ENCODE peak calls at places on chromosomes 7 and 10, in ten cellular contexts. P, G, I, B, N, F, T, Q, W and E are unnamed samples.

GRCh38 chr7:28157311-28157710 is 23.3 kb downstream of the JAZF1 start:
- DNase-seq in P (no peak), G (no peak), I (no peak), B (no peak), N (no peak), F (no peak), T (no peak), Q (no peak), W (no peak), E (no peak)

GRCh38 chr7:67311901-67312300 is 315.3 kb downstream of the TYW1 start:
- DNase-seq in P (no peak), G (no peak), I (no peak), B (no peak), N (peak; percentile 54), F (no peak), T (no peak), Q (peak; percentile 59), W (peak; percentile 2), E (no peak)

GRCh38 chr7:155338632-155339320 is 41.1 kb downstream of the INSIG1 start:
- DNase-seq in P (no peak), G (no peak), I (no peak), B (no peak), N (no peak), F (no peak), T (no peak), Q (no peak), W (no peak), E (no peak)

GRCh38 chr7:50595538-50596102 is 30.4 kb upstream of the DDC start:
- DNase-seq in P (no peak), G (peak; percentile 22), I (no peak), B (no peak), N (peak; percentile 76), F (no peak), T (peak; percentile 54), Q (peak; percentile 13), W (peak; percentile 63), E (no peak)

GRCh38 chr10:75466886-75467285 is 35.5 kb downstream of the LRMDA start:
- DNase-seq in P (no peak), G (peak; percentile 20), I (no peak), B (no peak), N (peak; percentile 91), F (no peak), T (peak; percentile 66), Q (no peak), W (peak; percentile 7), E (no peak)

GRCh38 chr7:79175390-79175789 is 278.1 kb downstream of the MAGI2 start:
- DNase-seq in P (no peak), G (no peak), I (no peak), B (no peak), N (no peak), F (no peak), T (no peak), Q (no peak), W (no peak), E (no peak)

GRCh38 chr7:37494940-37495339 is 46.3 kb upstream of the ELMO1 start:
- DNase-seq in P (no peak), G (no peak), I (no peak), B (no peak), N (no peak), F (no peak), T (no peak), Q (no peak), W (no peak), E (no peak)

GRCh38 chr7:67937717-67938191 is 941.1 kb downstream of the TYW1 start:
- DNase-seq in P (no peak), G (peak; percentile 45), I (no peak), B (no peak), N (peak; percentile 81), F (peak; percentile 18), T (no peak), Q (peak; percentile 23), W (peak; percentile 82), E (no peak)

GRCh38 chr7:5646846-5647245 is 134.6 kb downstream of the RNF216 start:
- DNase-seq in P (no peak), G (peak; percentile 88), I (no peak), B (no peak), N (peak; percentile 87), F (no peak), T (no peak), Q (peak; percentile 44), W (peak; percentile 91), E (no peak)

GRCh38 chr7:70353310-70353947 is 755.2 kb downstream of the AUTS2 start:
- DNase-seq in P (no peak), G (no peak), I (no peak), B (no peak), N (peak; percentile 64), F (no peak), T (no peak), Q (no peak), W (peak; percentile 14), E (no peak)

GRCh38 chr7:42479452-42480303 is 242.7 kb upstream of the GLI3 start:
- DNase-seq in P (no peak), G (no peak), I (no peak), B (no peak), N (no peak), F (no peak), T (no peak), Q (no peak), W (peak; percentile 28), E (no peak)

GRCh38 chr10:43715334-43715733 is 66.7 kb upstream of the ZNF32 start:
- DNase-seq in P (no peak), G (no peak), I (no peak), B (no peak), N (no peak), F (no peak), T (no peak), Q (no peak), W (no peak), E (no peak)

GRCh38 chr10:13716161-13717071 is 129.7 kb downstream of the PRPF18 start:
- DNase-seq in P (no peak), G (no peak), I (no peak), B (no peak), N (peak; percentile 99), F (no peak), T (no peak), Q (no peak), W (peak; percentile 92), E (no peak)

GRCh38 chr7:112160771-112161150 is 45.4 kb downstream of the DOCK4 start:
- DNase-seq in P (no peak), G (no peak), I (no peak), B (no peak), N (no peak), F (no peak), T (no peak), Q (no peak), W (no peak), E (no peak)

DNA sequence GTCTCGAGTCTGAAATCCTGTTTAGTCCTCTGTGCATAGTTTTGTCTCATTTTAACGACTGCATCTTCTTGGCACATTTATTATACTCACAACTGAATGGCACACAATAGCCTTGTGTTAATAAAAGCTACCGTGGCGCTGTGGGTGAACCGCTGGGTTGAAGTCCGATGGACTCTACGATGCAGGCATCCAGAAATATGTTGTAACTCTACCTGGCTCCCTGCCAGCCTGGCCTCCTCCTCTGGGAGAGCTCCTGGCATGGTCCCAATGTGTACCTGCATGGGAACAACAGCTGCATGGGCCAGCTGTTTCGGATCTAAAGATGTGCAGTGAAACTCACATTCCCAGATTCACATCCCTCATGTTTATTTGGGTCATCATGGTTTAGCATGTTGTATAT is 3.7 kb upstream of the DPYSL4 start:
- DNase-seq in P (no peak), G (no peak), I (peak; percentile 35), B (no peak), N (no peak), F (no peak), T (no peak), Q (no peak), W (no peak), E (no peak)
- TF ChIP-seq CTCF in P (no peak), G (no peak), I (no peak), B (no peak), N (no peak), F (no peak), T (no peak), Q (no peak), W (no peak), E (no peak)

GRCh38 chr10:61939575-61940301 is 38.2 kb downstream of the ARID5B start:
- DNase-seq in P (no peak), G (peak; percentile 75), I (no peak), B (no peak), N (peak; percentile 92), F (no peak), T (no peak), Q (peak; percentile 58), W (peak; percentile 90), E (no peak)
- TF ChIP-seq CTCF in P (no peak), G (no peak), I (no peak), B (no peak), N (no peak), F (no peak), T (no peak), Q (no peak), W (no peak), E (no peak)

GRCh38 chr7:29285451-29285807 is 90.9 kb downstream of the CHN2 start:
- DNase-seq in P (no peak), G (peak; percentile 91), I (no peak), B (no peak), N (peak; percentile 96), F (peak; percentile 27), T (no peak), Q (peak; percentile 62), W (peak; percentile 87), E (no peak)

GRCh38 chr7:29287366-29287765 is 92.8 kb downstream of the CHN2 start:
- DNase-seq in P (no peak), G (peak; percentile 97), I (no peak), B (no peak), N (peak; percentile 95), F (peak; percentile 40), T (no peak), Q (no peak), W (peak; percentile 85), E (no peak)

GRCh38 chr7:29285861-29286260 is 91.3 kb downstream of the CHN2 start:
- DNase-seq in P (no peak), G (no peak), I (no peak), B (no peak), N (no peak), F (no peak), T (no peak), Q (no peak), W (no peak), E (no peak)

GRCh38 chr7:29282819-29283414 is 88.3 kb downstream of the CHN2 start:
- DNase-seq in P (no peak), G (no peak), I (no peak), B (no peak), N (no peak), F (no peak), T (no peak), Q (no peak), W (no peak), E (no peak)

GRCh38 chr7:29284586-29285450 is 90.2 kb downstream of the CHN2 start:
- DNase-seq in P (no peak), G (peak; percentile 49), I (no peak), B (no peak), N (no peak), F (no peak), T (no peak), Q (no peak), W (no peak), E (no peak)
- TF ChIP-seq CTCF in P (no peak), G (no peak), I (no peak), B (no peak), N (no peak), F (no peak), T (no peak), Q (no peak), W (no peak), E (no peak)

DNA sequence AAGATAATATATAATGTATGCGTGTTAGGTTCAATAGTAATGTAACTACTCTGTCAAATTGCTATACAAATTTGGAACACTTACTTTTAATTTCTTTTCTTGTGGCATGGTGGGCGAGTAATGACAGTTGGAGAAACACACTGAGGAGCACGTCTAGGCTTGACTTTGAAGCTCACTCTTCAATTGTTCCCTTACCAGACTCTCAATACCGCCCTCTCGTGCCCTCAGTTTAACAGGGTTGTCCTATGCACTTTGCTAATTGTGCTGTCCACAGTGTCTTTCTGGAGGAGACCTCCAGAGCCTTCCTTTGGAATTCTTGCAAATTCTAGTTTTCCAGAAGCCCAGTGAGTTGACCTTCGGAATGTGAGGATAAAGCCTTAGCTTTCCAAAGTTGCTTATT is 107.2 kb upstream of the RELN start:
- DNase-seq in P (no peak), G (no peak), I (no peak), B (no peak), N (peak; percentile 20), F (peak; percentile 8), T (no peak), Q (no peak), W (no peak), E (no peak)
- TF ChIP-seq CTCF in P (no peak), G (no peak), I (no peak), B (no peak), N (peak; percentile 19), F (no peak), T (no peak), Q (peak; percentile 48), W (no peak), E (no peak)